ENCODE peak calls at places on chromosomes 13 and 19, in six cellular contexts. E, P, M, Z, J and F are unnamed samples.

GRCh38 chr19:10471909-10472308 is 31.2 kb downstream of the KEAP1 start:
- DNase-seq in E (no peak), P (no peak), M (no peak), Z (no peak), J (no peak), F (no peak)

GRCh38 chr13:49238621-49239020 is 9.1 kb upstream of the CDADC1 start:
- DNase-seq in E (no peak), P (no peak), M (no peak), Z (no peak), J (no peak), F (no peak)

GRCh38 chr19:44848036-44848804 is 2.1 kb downstream of the NECTIN2 start:
- DNase-seq in E (no peak), P (peak; percentile 48), M (no peak), Z (no peak), J (no peak), F (no peak)

GRCh38 chr13:46039421-46040036 is 13.0 kb downstream of the ZC3H13 start:
- DNase-seq in E (no peak), P (no peak), M (no peak), Z (no peak), J (no peak), F (no peak)

GRCh38 chr13:18944501-18945068 is 237.0 kb downstream of the TUBA3C start:
- DNase-seq in E (no peak), P (no peak), M (peak; percentile 28), Z (no peak), J (no peak), F (no peak)

GRCh38 chr13:28056426-28056825 is 44.0 kb downstream of the FLT3 start:
- DNase-seq in E (no peak), P (no peak), M (no peak), Z (no peak), J (no peak), F (no peak)

GRCh38 chr13:36310417-36311108 is 12.9 kb upstream of the CCDC169 start:
- DNase-seq in E (no peak), P (no peak), M (no peak), Z (no peak), J (no peak), F (no peak)

GRCh38 chr13:102654786-102655185 is 40.1 kb downstream of the METTL21C start:
- DNase-seq in E (no peak), P (no peak), M (no peak), Z (no peak), J (no peak), F (no peak)

GRCh38 chr13:81771948-81772347 is 1431.0 kb upstream of the SPRY2 start:
- DNase-seq in E (no peak), P (no peak), M (no peak), Z (no peak), J (no peak), F (no peak)

GRCh38 chr13:113976711-113977684 is 3.1 kb upstream of the C13orf46 start:
- DNase-seq in E (peak; percentile 99), P (no peak), M (no peak), Z (no peak), J (no peak), F (no peak)

GRCh38 chr19:43847884-43848283 is 20.8 kb downstream of the ZNF283 start:
- DNase-seq in E (no peak), P (no peak), M (no peak), Z (no peak), J (no peak), F (no peak)

GRCh38 chr13:28320884-28321574 is 173.9 kb downstream of the FLT1 start:
- DNase-seq in E (no peak), P (no peak), M (no peak), Z (no peak), J (no peak), F (no peak)

GRCh38 chr13:110887242-110887954 is 27.5 kb downstream of the ANKRD10 start:
- DNase-seq in E (no peak), P (no peak), M (no peak), Z (no peak), J (no peak), F (no peak)

GRCh38 chr13:60001892-60002291 is 161.8 kb downstream of the DIAPH3 start:
- DNase-seq in E (no peak), P (no peak), M (no peak), Z (no peak), J (no peak), F (no peak)

GRCh38 chr13:31437975-31438374 is 238.2 kb downstream of the B3GLCT start:
- DNase-seq in E (no peak), P (no peak), M (no peak), Z (no peak), J (no peak), F (no peak)

GRCh38 chr13:114019367-114019766 is 45.5 kb upstream of the C13orf46 start:
- DNase-seq in E (peak; percentile 76), P (no peak), M (no peak), Z (peak; percentile 52), J (no peak), F (no peak)

GRCh38 chr19:24142771-24143170 is 55.8 kb downstream of the ZNF254 start:
- DNase-seq in E (no peak), P (no peak), M (no peak), Z (no peak), J (no peak), F (no peak)

GRCh38 chr13:110305949-110306339 is 1.0 kb downstream of the COL4A1 start:
- DNase-seq in E (no peak), P (no peak), M (no peak), Z (no peak), J (no peak), F (no peak)